ENCODE peak calls at places on chromosome 14, in six cellular contexts. X, K, Z, E, D and S are unnamed samples.
A peak's percentile ranks its signal among the peaks of the same experiment; 100 is the strongest.

GRCh38 chr14:101584049-101584859 is 23.0 kb downstream of the DIO3 start:
- DNase-seq in X (no peak), K (no peak), Z (peak; percentile 54), E (no peak), D (peak; percentile 76), S (no peak)

GRCh38 chr14:103023881-103024473 is 33.4 kb downstream of the CDC42BPB start:
- DNase-seq in X (no peak), K (no peak), Z (no peak), E (no peak), D (no peak), S (no peak)

GRCh38 chr14:77848031-77848430 is 48.1 kb downstream of the ADCK1 start:
- DNase-seq in X (no peak), K (no peak), Z (no peak), E (no peak), D (no peak), S (no peak)

GRCh38 chr14:90522585-90523191 is 125.9 kb downstream of the CALM1 start:
- DNase-seq in X (peak; percentile 59), K (no peak), Z (no peak), E (no peak), D (no peak), S (peak; percentile 95)

GRCh38 chr14:97266653-97267052 is 469.5 kb downstream of the VRK1 start:
- DNase-seq in X (no peak), K (no peak), Z (no peak), E (no peak), D (no peak), S (no peak)

GRCh38 chr14:55731881-55732498 is 152.0 kb downstream of the KTN1 start:
- DNase-seq in X (peak; percentile 57), K (peak; percentile 33), Z (no peak), E (no peak), D (no peak), S (no peak)

GRCh38 chr14:25009891-25010290 is 40.1 kb downstream of the STXBP6 start:
- DNase-seq in X (no peak), K (no peak), Z (no peak), E (no peak), D (no peak), S (no peak)

GRCh38 chr14:22232486-22232885 is 356.5 kb downstream of the DAD1 start:
- DNase-seq in X (no peak), K (no peak), Z (no peak), E (no peak), D (no peak), S (no peak)

GRCh38 chr14:65377576-65377975 is 35.0 kb upstream of the FUT8 start:
- DNase-seq in X (no peak), K (no peak), Z (no peak), E (no peak), D (no peak), S (no peak)

GRCh38 chr14:55908071-55908470 is 210.1 kb upstream of the PELI2 start:
- DNase-seq in X (no peak), K (no peak), Z (no peak), E (no peak), D (no peak), S (no peak)

GRCh38 chr14:76584271-76584702 is 177.0 kb upstream of the VASH1 start:
- DNase-seq in X (no peak), K (no peak), Z (no peak), E (no peak), D (no peak), S (no peak)

GRCh38 chr14:63432228-63432627 is 110.9 kb downstream of the PPP2R5E start:
- DNase-seq in X (no peak), K (no peak), Z (no peak), E (no peak), D (no peak), S (no peak)

GRCh38 chr14:88668448-88669116 is 105.7 kb downstream of the ZC3H14 start:
- DNase-seq in X (no peak), K (no peak), Z (no peak), E (no peak), D (no peak), S (no peak)

DNA sequence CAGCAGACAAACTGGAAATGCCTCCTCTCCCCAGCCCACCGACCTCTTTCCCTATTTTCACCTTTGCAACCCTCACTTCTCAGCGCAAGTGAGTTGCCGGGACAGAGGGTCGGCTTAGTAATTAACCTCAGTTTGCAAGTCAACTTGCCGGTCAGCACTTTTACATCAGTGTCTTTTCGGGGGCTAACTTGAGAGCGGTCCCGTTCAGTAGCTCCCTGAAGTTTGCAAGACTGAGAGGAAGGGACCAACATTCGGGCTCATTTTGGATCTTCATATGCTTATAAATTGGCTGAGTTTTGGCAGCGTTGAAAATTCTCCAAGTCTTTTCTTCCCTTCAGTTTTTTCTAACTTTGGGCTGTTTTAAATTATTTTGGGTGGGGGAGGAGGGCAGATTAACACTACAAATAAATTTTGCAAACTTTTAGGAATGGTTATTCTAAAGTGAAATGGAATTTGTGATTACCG is 846 bp downstream of the BRMS1L start:
- DNase-seq in X (no peak), K (no peak), Z (no peak), E (no peak), D (no peak), S (no peak)
- H3K27me3 ChIP-seq in X (no peaks in the 10 kb centered on the region), K (no peaks in the 10 kb centered on the region), Z (no peaks in the 10 kb centered on the region), E (no peaks in the 10 kb centered on the region), D (no peaks in the 10 kb centered on the region), S (no peaks in the 10 kb centered on the region)

GRCh38 chr14:54301349-54301748 is 95.5 kb upstream of the CDKN3 start:
- DNase-seq in X (no peak), K (no peak), Z (no peak), E (no peak), D (no peak), S (no peak)

GRCh38 chr14:54294802-54295201 is 102.0 kb upstream of the CDKN3 start:
- DNase-seq in X (no peak), K (no peak), Z (no peak), E (no peak), D (no peak), S (no peak)

GRCh38 chr14:54300881-54301280 is 95.9 kb upstream of the CDKN3 start:
- DNase-seq in X (no peak), K (no peak), Z (no peak), E (no peak), D (no peak), S (no peak)

GRCh38 chr14:54299393-54300363 is 97.1 kb upstream of the CDKN3 start:
- DNase-seq in X (no peak), K (no peak), Z (no peak), E (no peak), D (no peak), S (no peak)
- H3K4me1 ChIP-seq in X (no peaks in the 10 kb centered on the region), K (no peaks in the 10 kb centered on the region), Z (no peaks in the 10 kb centered on the region), E (no peaks in the 10 kb centered on the region), D (no peaks in the 10 kb centered on the region), S (no peaks in the 10 kb centered on the region)

GRCh38 chr14:69269381-69269780 is 9.4 kb downstream of the GALNT16 start:
- DNase-seq in X (no peak), K (no peak), Z (no peak), E (no peak), D (no peak), S (no peak)
- H3K27ac ChIP-seq in X (peak overlapping the region; percentile 48), K (no peak overlapping the region), Z (no peak overlapping the region), E (no peak overlapping the region), D (no peak overlapping the region), S (no peak overlapping the region)

DNA sequence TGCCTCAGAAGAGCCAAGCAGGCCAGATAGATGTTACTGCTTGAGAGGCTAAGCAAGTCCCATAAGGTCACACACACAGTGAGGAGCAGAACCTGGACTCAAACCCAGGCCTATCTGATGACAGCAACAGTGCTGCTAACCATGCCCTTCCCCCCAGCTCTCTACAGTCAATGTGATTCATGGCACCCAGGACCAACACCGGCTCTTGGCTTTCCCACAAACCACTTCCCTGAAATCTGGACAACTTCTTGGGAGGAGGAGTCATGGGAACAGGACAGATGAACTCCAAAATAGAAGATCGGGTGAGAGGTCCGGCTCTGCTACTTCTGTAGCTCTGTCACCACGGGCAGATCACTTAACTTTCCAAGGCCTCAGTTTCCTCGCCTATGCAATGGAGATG is 716 bp upstream of the PTGDR start:
- DNase-seq in X (peak; percentile 27), K (no peak), Z (no peak), E (no peak), D (no peak), S (no peak)
- H3K27me3 ChIP-seq in X (no peaks in the 10 kb centered on the region), K (no peaks in the 10 kb centered on the region), Z (peaks cover 27% of the 10 kb centered on the region), E (no peaks in the 10 kb centered on the region), D (peaks cover 28% of the 10 kb centered on the region), S (peaks cover 22% of the 10 kb centered on the region)

GRCh38 chr14:99574099-99574880 is 29.7 kb downstream of the CCDC85C start:
- DNase-seq in X (no peak), K (no peak), Z (no peak), E (no peak), D (no peak), S (no peak)

GRCh38 chr14:99571303-99571986 is 32.6 kb downstream of the CCDC85C start:
- DNase-seq in X (no peak), K (no peak), Z (no peak), E (no peak), D (no peak), S (peak; percentile 82)

GRCh38 chr14:99572173-99572999 is 31.6 kb downstream of the CCDC85C start:
- DNase-seq in X (no peak), K (no peak), Z (no peak), E (no peak), D (no peak), S (no peak)

GRCh38 chr14:99573436-99574098 is 30.4 kb downstream of the CCDC85C start:
- DNase-seq in X (no peak), K (no peak), Z (no peak), E (no peak), D (no peak), S (no peak)

DNA sequence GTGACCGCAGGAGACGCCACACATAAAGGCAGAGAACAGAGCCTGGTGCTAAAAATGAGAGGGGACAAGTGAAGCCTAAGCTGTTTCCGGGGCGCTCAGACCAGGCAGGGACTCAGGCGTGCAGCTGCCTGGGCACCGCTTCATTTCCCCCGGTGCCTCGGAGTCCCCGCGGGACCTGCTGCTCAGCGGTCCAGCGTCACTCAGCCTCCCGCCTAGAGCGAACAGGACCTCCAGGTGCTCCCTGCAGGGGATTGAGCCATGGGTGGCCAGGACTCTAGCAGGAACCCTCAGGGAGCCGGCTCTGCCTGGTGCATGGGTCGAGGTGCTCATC is 31.0 kb downstream of the CCDC85C start:
- DNase-seq in X (no peak), K (no peak), Z (no peak), E (no peak), D (no peak), S (no peak)
- H3K4me1 ChIP-seq in X (no peaks in the 10 kb centered on the region), K (no peaks in the 10 kb centered on the region), Z (peaks cover 66% of the 10 kb centered on the region), E (peaks cover 96% of the 10 kb centered on the region), D (peaks cover 61% of the 10 kb centered on the region), S (peaks cover 100% of the 10 kb centered on the region)

GRCh38 chr14:60803871-60804270 is 69.3 kb downstream of the MNAT1 start:
- DNase-seq in X (no peak), K (no peak), Z (no peak), E (no peak), D (no peak), S (no peak)
- H3K27ac ChIP-seq in X (no peak overlapping the region), K (no peak overlapping the region), Z (no peak overlapping the region), E (no peak overlapping the region), D (no peak overlapping the region), S (no peak overlapping the region)

GRCh38 chr14:99252940-99253868 is 18.8 kb downstream of the BCL11B start:
- DNase-seq in X (no peak), K (no peak), Z (no peak), E (no peak), D (no peak), S (no peak)
- H3K27me3 ChIP-seq in X (no peaks in the 10 kb centered on the region), K (no peaks in the 10 kb centered on the region), Z (peaks cover 18% of the 10 kb centered on the region), E (no peaks in the 10 kb centered on the region), D (peaks cover 8% of the 10 kb centered on the region), S (peaks cover 3% of the 10 kb centered on the region)